ENCODE peak calls at places on chromosomes 5 and 9, in nine cellular contexts. H, R, D, O, B, X, T, Z and W are unnamed samples.
A peak's percentile ranks its signal among the peaks of the same experiment; 100 is the strongest.

GRCh38 chr5:141800629-141801028 is 77.6 kb downstream of the PCDH1 start:
- DNase-seq in B (no peak), Z (no peak), D (no peak), H (no peak), T (no peak), X (no peak), R (no peak), O (no peak), W (no peak)

GRCh38 chr5:101160002-101160401 is 256.9 kb upstream of the ST8SIA4 start:
- DNase-seq in H (no peak), R (no peak), T (no peak), X (no peak), Z (no peak), O (no peak), B (no peak), D (no peak), W (no peak)

GRCh38 chr9:19642256-19642655 is 146.6 kb downstream of the SLC24A2 start:
- DNase-seq in Z (no peak), B (no peak), T (no peak), D (peak; percentile 21), R (no peak), O (no peak), H (no peak), X (no peak), W (no peak)

GRCh38 chr9:91817493-91818225 is 132.4 kb downstream of the ROR2 start:
- DNase-seq in D (no peak), X (no peak), H (peak; percentile 48), T (no peak), B (no peak), Z (no peak), R (no peak), O (no peak), W (no peak)

GRCh38 chr5:71782771-71783770 is 64.0 kb downstream of the CARTPT start:
- DNase-seq in X (peak; percentile 63), O (peak; percentile 80), Z (peak; percentile 74), T (no peak), H (peak; percentile 73), D (peak; percentile 81), R (peak; percentile 84), B (no peak), W (peak; percentile 71)

GRCh38 chr9:70563437-70564204 is 149.2 kb upstream of the KLF9 start:
- DNase-seq in H (no peak), B (no peak), Z (no peak), T (peak; percentile 64), O (no peak), X (no peak), D (peak; percentile 86), R (no peak), W (peak; percentile 92)

GRCh38 chr9:37471942-37472679 is 6.9 kb upstream of the ZBTB5 start:
- DNase-seq in R (no peak), O (no peak), Z (no peak), B (no peak), T (no peak), X (no peak), H (peak; percentile 73), D (no peak), W (no peak)

GRCh38 chr5:124235031-124235562 is 511.3 kb downstream of the ZNF608 start:
- DNase-seq in Z (no peak), X (no peak), B (no peak), O (no peak), T (no peak), H (no peak), D (no peak), R (no peak), W (no peak)

GRCh38 chr9:95157491-95158151 is 159.9 kb downstream of the FANCC start:
- DNase-seq in X (no peak), O (no peak), B (no peak), H (no peak), D (peak; percentile 31), R (no peak), T (no peak), Z (no peak), W (peak; percentile 56)

GRCh38 chr9:103522409-103522808 is 527.3 kb downstream of the CYLC2 start:
- DNase-seq in O (no peak), Z (no peak), T (no peak), B (no peak), H (no peak), X (no peak), D (no peak), R (no peak), W (no peak)

GRCh38 chr9:69411931-69412740 is 87.1 kb downstream of the ENTREP1 start:
- DNase-seq in H (no peak), X (no peak), B (no peak), R (no peak), Z (no peak), T (no peak), O (no peak), D (no peak), W (no peak)

GRCh38 chr5:677131-678101 is 15.7 kb downstream of the TPPP start:
- DNase-seq in X (no peak), D (no peak), O (peak; percentile 7), R (peak; percentile 36), T (no peak), Z (no peak), H (no peak), B (no peak), W (no peak)

GRCh38 chr9:107363511-107364182 is 80.6 kb downstream of the RAD23B start:
- DNase-seq in R (no peak), X (no peak), Z (no peak), H (no peak), T (no peak), D (no peak), O (peak; percentile 17), B (no peak), W (no peak)

GRCh38 chr9:38256461-38256860 is 136.0 kb upstream of the ALDH1B1 start:
- DNase-seq in B (no peak), R (no peak), T (no peak), D (no peak), O (no peak), Z (no peak), H (no peak), X (no peak), W (no peak)

GRCh38 chr5:20224046-20224445 is 236.0 kb upstream of the CDH18 start:
- DNase-seq in B (no peak), O (no peak), D (no peak), H (no peak), X (no peak), T (no peak), Z (no peak), R (no peak), W (no peak)

GRCh38 chr9:125629451-125629850 is 77.6 kb downstream of the MAPKAP1 start:
- DNase-seq in O (no peak), H (no peak), D (no peak), R (no peak), T (no peak), Z (no peak), B (no peak), X (no peak), W (peak; percentile 53)